ENCODE peak calls at places on chromosome X, in seven cellular contexts. G is hepatocyte, I is cardiac muscle cell, M is tibial artery, J is IMR-90, Q is tibial nerve, K is mammary epithelial cell. S is an unnamed sample. For H3K9me3, the result is how much of the 10 kb centered on the place peaks cover.

GRCh38 chrX:33204889-33205288 is 6.5 kb downstream of the DMD start:
- DNase-seq in G (peak), I (peak), M (no peak), J (peak), Q (no peak), K (peak), S (no peak)

GRCh38 chrX:139246295-139246694 is 284.2 kb upstream of the F9 start:
- DNase-seq in G (no peak), I (no peak), M (no peak), J (no peak), Q (no peak), K (peak), S (no peak)

GRCh38 chrX:120462370-120462769 is 6.7 kb downstream of the LAMP2 start:
- DNase-seq in G (no peak), I (no peak), M (no peak), J (no peak), Q (no peak), K (no peak), S (no peak)

GRCh38 chrX:40392599-40392998 is 188.2 kb upstream of the ATP6AP2 start:
- DNase-seq in G (no peak), I (no peak), M (no peak), J (no peak), Q (no peak), K (no peak), S (no peak)

GRCh38 chrX:12360991-12361598 is 222.8 kb downstream of the FRMPD4 start:
- DNase-seq in G (no peak), I (peak), M (no peak), J (peak), Q (no peak), K (peak), S (no peak)

GRCh38 chrX:77572322-77572721 is 125.1 kb downstream of the FGF16 start:
- DNase-seq in G (no peak), I (no peak), M (no peak), J (peak), Q (no peak), K (peak), S (no peak)

GRCh38 chrX:20519077-20519617 is 252.4 kb upstream of the RPS6KA3 start:
- DNase-seq in G (peak), I (no peak), M (no peak), J (no peak), Q (no peak), K (peak), S (no peak)

GRCh38 chrX:65750674-65751469 is 83.4 kb downstream of the MSN start:
- DNase-seq in G (no peak), I (no peak), M (no peak), J (no peak), Q (no peak), K (no peak), S (peak)

GRCh38 chrX:7112071-7112470 is 35.4 kb upstream of the STS start:
- DNase-seq in G (no peak), I (no peak), M (no peak), J (no peak), Q (no peak), K (no peak), S (no peak)

GRCh38 chrX:132961511-132961910 is 3.1 kb upstream of the HS6ST2 start:
- DNase-seq in G (no peak), I (no peak), M (no peak), J (no peak), Q (no peak), K (no peak), S (no peak)

GRCh38 chrX:7706032-7706431 is 136.9 kb upstream of the VCX start:
- DNase-seq in G (no peak), I (no peak), M (no peak), J (no peak), Q (no peak), K (no peak), S (no peak)

GRCh38 chrX:42396136-42396535 is 381.8 kb downstream of the PPP1R2C start:
- DNase-seq in G (no peak), I (no peak), M (no peak), J (no peak), Q (no peak), K (no peak), S (no peak)

GRCh38 chrX:132271330-132271729 is 52.1 kb upstream of the RAP2C start:
- DNase-seq in G (no peak), I (no peak), M (no peak), J (no peak), Q (no peak), K (peak), S (no peak)

GRCh38 chrX:148691456-148691855 is 191.0 kb downstream of the AFF2 start:
- DNase-seq in G (no peak), I (no peak), M (no peak), J (no peak), Q (no peak), K (no peak), S (no peak)

GRCh38 chrX:135489542-135489941 is 30.9 kb upstream of the INTS6L start:
- DNase-seq in G (no peak), I (no peak), M (no peak), J (no peak), Q (no peak), K (no peak), S (no peak)

GRCh38 chrX:93594780-93595179 is 78.6 kb downstream of the NAP1L3 start:
- DNase-seq in G (no peak), I (no peak), M (no peak), J (no peak), Q (no peak), K (no peak), S (no peak)

GRCh38 chrX:76427560-76428242 is at the start of gene MAGEE1:
- DNase-seq in G (peak), I (peak), M (peak), J (peak), Q (peak), K (peak), S (peak)

GRCh38 chrX:120260369-120260768 is 9.8 kb downstream of the ZBTB33 start:
- DNase-seq in G (no peak), I (no peak), M (no peak), J (no peak), Q (no peak), K (peak), S (no peak)

GRCh38 chrX:106862972-106863688 is 40.0 kb downstream of the RIPPLY1 start:
- DNase-seq in G (peak), I (peak), M (no peak), J (peak), Q (no peak), K (peak), S (no peak)

GRCh38 chrX:49934148-49934547 is 11.8 kb downstream of the CLCN5 start:
- DNase-seq in G (no peak), I (peak), M (no peak), J (no peak), Q (no peak), K (no peak), S (no peak)

GRCh38 chrX:39941332-39941920 is 156.3 kb downstream of the BCOR start:
- DNase-seq in G (no peak), I (no peak), M (no peak), J (no peak), Q (no peak), K (no peak), S (no peak)

GRCh38 chrX:76555816-76556215 is 128.3 kb downstream of the MAGEE1 start:
- DNase-seq in G (peak), I (peak), M (no peak), J (peak), Q (no peak), K (peak), S (no peak)

GRCh38 chrX:34557733-34558132 is 99.4 kb downstream of the TMEM47 start:
- DNase-seq in G (no peak), I (no peak), M (no peak), J (no peak), Q (no peak), K (no peak), S (no peak)

GRCh38 chrX:135591871-135592270 is 71.4 kb downstream of the INTS6L start:
- DNase-seq in G (no peak), I (no peak), M (no peak), J (no peak), Q (no peak), K (no peak), S (no peak)

GRCh38 chrX:131987252-131987651 is 35.9 kb upstream of the STK26 start:
- DNase-seq in G (no peak), I (no peak), M (no peak), J (no peak), Q (no peak), K (no peak), S (peak)

GRCh38 chrX:3262906-3263305 is 83.5 kb downstream of the MXRA5 start:
- DNase-seq in G (peak), I (peak), M (no peak), J (peak), Q (no peak), K (peak), S (no peak)

GRCh38 chrX:154012336-154012991 is 7.2 kb downstream of the IRAK1 start:
- DNase-seq in G (no peak), I (peak), M (no peak), J (no peak), Q (peak), K (peak), S (no peak)

GRCh38 chrX:28391528-28391927 is 195.7 kb upstream of the IL1RAPL1 start:
- DNase-seq in G (no peak), I (peak), M (no peak), J (no peak), Q (no peak), K (no peak), S (no peak)

GRCh38 chrX:63050225-63050624 is 300.9 kb downstream of the SPIN4 start:
- DNase-seq in G (no peak), I (no peak), M (no peak), J (no peak), Q (no peak), K (no peak), S (no peak)

GRCh38 chrX:1006156-1006730 is 206.2 kb downstream of the CRLF2 start:
- DNase-seq in G (no peak), I (no peak), M (peak), J (no peak), Q (no peak), K (no peak), S (no peak)

GRCh38 chrX:997631-998137 is 214.8 kb downstream of the CRLF2 start:
- DNase-seq in G (no peak), I (no peak), M (peak), J (no peak), Q (no peak), K (no peak), S (no peak)

DNA sequence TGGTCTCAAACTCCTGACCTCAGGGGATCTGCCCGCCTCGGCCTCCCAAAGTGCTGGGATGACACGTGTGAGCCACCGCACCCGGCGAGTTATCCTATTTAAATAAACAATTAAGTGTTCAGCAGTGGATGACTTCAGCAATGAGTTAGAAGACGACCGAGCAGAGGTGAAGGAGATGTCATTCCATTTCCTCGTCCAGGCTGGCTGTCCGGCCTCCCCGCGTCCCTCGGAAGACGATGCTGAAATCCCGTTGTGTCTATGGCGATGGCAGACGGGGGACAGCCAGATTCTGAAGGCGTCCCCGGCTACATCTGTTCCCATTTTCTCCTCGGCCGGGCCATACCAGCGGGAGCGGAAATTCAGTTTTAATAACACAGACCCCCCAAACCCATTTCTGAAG is 209.8 kb downstream of the CRLF2 start:
- DNase-seq in G (no peak), I (no peak), M (peak), J (no peak), Q (no peak), K (no peak), S (no peak)
- H3K9me3 ChIP-seq in G (under half), I (under half), M (under half), J (under half), Q (under half), K (under half), S (under half)

GRCh38 chrX:47448165-47448806 is 34.7 kb downstream of the ZNF41 start:
- DNase-seq in G (no peak), I (no peak), M (no peak), J (no peak), Q (no peak), K (no peak), S (no peak)
- H3K9me3 ChIP-seq in G (under half), I (under half), M (under half), J (under half), Q (under half), K (under half), S (under half)

GRCh38 chrX:82556588-82556987 is 951.5 kb upstream of the POU3F4 start:
- DNase-seq in G (no peak), I (no peak), M (no peak), J (no peak), Q (no peak), K (no peak), S (no peak)
- H3K9me3 ChIP-seq in G (under half), I (under half), M (under half), J (under half), Q (under half), K (under half), S (under half)

DNA sequence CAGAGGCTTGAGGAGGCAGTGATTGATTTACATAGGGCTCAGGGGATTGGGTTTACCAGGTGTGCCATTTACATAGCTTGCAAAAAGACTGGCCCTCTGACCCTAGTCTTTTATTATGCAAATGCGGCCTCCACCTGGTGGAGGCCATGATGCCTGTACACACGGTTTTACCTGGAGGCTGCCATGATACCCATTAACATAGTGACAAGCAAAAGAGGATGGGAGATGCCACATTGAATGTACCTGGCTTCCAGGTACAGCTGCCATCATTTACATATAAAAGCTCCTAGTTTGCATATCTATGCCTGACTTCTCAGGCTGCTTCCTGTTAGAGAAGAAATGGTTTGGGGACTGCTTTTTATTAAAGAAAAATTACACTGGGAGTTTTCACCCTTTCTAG is 72.0 kb downstream of the NEXMIF start:
- DNase-seq in G (no peak), I (no peak), M (no peak), J (no peak), Q (no peak), K (no peak), S (no peak)
- H3K9me3 ChIP-seq in G (under half), I (under half), M (under half), J (under half), Q (under half), K (under half), S (under half)

S was measured in CD8-positive, alpha-beta T cell.